ENCODE peak calls at places on chromosomes 11 and 22, in four cellular contexts. O is A549, G is K562, S is SK-N-SH. E is an unnamed sample.

GRCh38 chr11:80103149-80103859 is 662.5 kb upstream of the TENM4 start:
- DNase-seq in O (peak; percentile 30), G (no peak), S (no peak), E (peak; percentile 97)

GRCh38 chr11:128324051-128324481 is 263.3 kb downstream of the ETS1 start:
- DNase-seq in O (no peak), G (no peak), S (no peak), E (no peak)

GRCh38 chr22:42074153-42074750 is at the start of gene PHETA2:
- DNase-seq in G (no peak), O (no peak), S (peak; percentile 65), E (peak; percentile 25)

GRCh38 chr22:43081968-43082367 is 7.2 kb downstream of the TTLL1 start:
- DNase-seq in G (no peak), O (no peak), S (no peak), E (peak; percentile 19)

GRCh38 chr11:3183523-3183922 is 18.4 kb upstream of the OSBPL5 start:
- DNase-seq in S (no peak), O (no peak), G (no peak), E (no peak)

GRCh38 chr11:43908191-43908590 is 27.6 kb downstream of the ALKBH3 start:
- DNase-seq in S (no peak), O (no peak), G (no peak), E (no peak)

GRCh38 chr11:14393129-14393528 is 34.1 kb upstream of the RRAS2 start:
- DNase-seq in G (no peak), S (no peak), O (no peak), E (no peak)

GRCh38 chr22:43188829-43189545 is 2.1 kb upstream of the TTLL12 start:
- DNase-seq in G (peak; percentile 8), O (no peak), S (no peak), E (no peak)

GRCh38 chr22:27913162-27913741 is 5.8 kb downstream of the PITPNB start:
- DNase-seq in G (peak; percentile 80), O (no peak), S (peak; percentile 66), E (peak; percentile 29)

GRCh38 chr11:128937480-128937879 is 5.2 kb downstream of the TP53AIP1 start:
- DNase-seq in G (no peak), S (no peak), O (no peak), E (no peak)

GRCh38 chr11:130407978-130408377 is 20.4 kb downstream of the ADAMTS8 start:
- DNase-seq in O (peak; percentile 14), S (no peak), G (no peak), E (peak; percentile 91)

GRCh38 chr11:4008116-4008515 is 86.5 kb upstream of the RRM1 start:
- DNase-seq in G (no peak), S (no peak), O (no peak), E (no peak)

GRCh38 chr11:73227571-73228211 is 9.6 kb downstream of the P2RY2 start:
- DNase-seq in G (no peak), S (peak; percentile 22), O (no peak), E (no peak)

GRCh38 chr22:20972014-20972797 is 5.2 kb downstream of the AIFM3 start:
- DNase-seq in O (no peak), G (peak; percentile 56), S (no peak), E (no peak)

GRCh38 chr11:12989428-12990242 is 19.5 kb upstream of the RASSF10 start:
- DNase-seq in S (no peak), G (peak; percentile 97), O (no peak), E (no peak)

GRCh38 chr11:88295028-88295427 is 42.5 kb downstream of the CTSC start:
- DNase-seq in O (no peak), S (no peak), G (no peak), E (no peak)

GRCh38 chr22:44918166-44918924 is 91.5 kb downstream of the PHF21B start:
- DNase-seq in G (no peak), S (no peak), O (no peak), E (no peak)

GRCh38 chr22:46025225-46025972 is 48.4 kb upstream of the WNT7B start:
- DNase-seq in O (no peak), G (no peak), S (no peak), E (no peak)

GRCh38 chr22:40194656-40195055 is 16.9 kb downstream of the TNRC6B start:
- DNase-seq in O (no peak), S (no peak), G (no peak), E (no peak)

GRCh38 chr11:8967159-8967558 is 2.9 kb upstream of the TMEM9B start:
- DNase-seq in O (no peak), G (no peak), S (no peak), E (no peak)

GRCh38 chr11:107908211-107908610 is 20.0 kb upstream of the RAB39A start:
- DNase-seq in G (no peak), O (no peak), S (no peak), E (no peak)

GRCh38 chr11:123194308-123195181 is 503 bp downstream of the CLMP start:
- DNase-seq in S (peak; percentile 86), G (no peak), O (no peak), E (peak; percentile 48)

GRCh38 chr11:68373189-68373809 is 60.9 kb downstream of the LRP5 start:
- DNase-seq in G (no peak), S (peak; percentile 94), O (no peak), E (peak; percentile 61)

GRCh38 chr11:64251986-64252837 is 882 bp downstream of the PLCB3 start:
- DNase-seq in S (peak; percentile 75), O (no peak), G (peak; percentile 80), E (no peak)

GRCh38 chr22:18970180-18970947 is 34.3 kb upstream of the PRODH start:
- DNase-seq in G (peak; percentile 38), O (peak; percentile 34), S (peak; percentile 85), E (no peak)

GRCh38 chr11:7639643-7640025 is 33.7 kb downstream of the CYB5R2 start:
- DNase-seq in O (no peak), S (no peak), G (no peak), E (no peak)

GRCh38 chr22:39183991-39184585 is 31.6 kb upstream of the CBX7 start:
- DNase-seq in O (peak; percentile 29), G (peak; percentile 43), S (no peak), E (peak; percentile 63)

GRCh38 chr22:33803371-33803770 is 116.9 kb downstream of the LARGE1 start:
- DNase-seq in O (peak; percentile 7), S (no peak), G (no peak), E (peak; percentile 98)

GRCh38 chr11:107682182-107682971 is 29.5 kb downstream of the SLN start:
- DNase-seq in G (no peak), O (no peak), S (no peak), E (no peak)

GRCh38 chr22:39266398-39267030 is 21.7 kb upstream of the PDGFB start:
- DNase-seq in O (no peak), S (no peak), G (peak; percentile 39), E (peak; percentile 64)

GRCh38 chr11:8021920-8022319 is 34.8 kb downstream of the EIF3F start:
- DNase-seq in G (no peak), S (no peak), O (no peak), E (no peak)

GRCh38 chr11:119599864-119600593 is 129.0 kb downstream of the NECTIN1 start:
- DNase-seq in S (no peak), O (no peak), G (no peak), E (peak; percentile 15)
- TF ChIP-seq RFX5 in S (no peak), O (no peak), G (no peak), E (no peak)

DNA sequence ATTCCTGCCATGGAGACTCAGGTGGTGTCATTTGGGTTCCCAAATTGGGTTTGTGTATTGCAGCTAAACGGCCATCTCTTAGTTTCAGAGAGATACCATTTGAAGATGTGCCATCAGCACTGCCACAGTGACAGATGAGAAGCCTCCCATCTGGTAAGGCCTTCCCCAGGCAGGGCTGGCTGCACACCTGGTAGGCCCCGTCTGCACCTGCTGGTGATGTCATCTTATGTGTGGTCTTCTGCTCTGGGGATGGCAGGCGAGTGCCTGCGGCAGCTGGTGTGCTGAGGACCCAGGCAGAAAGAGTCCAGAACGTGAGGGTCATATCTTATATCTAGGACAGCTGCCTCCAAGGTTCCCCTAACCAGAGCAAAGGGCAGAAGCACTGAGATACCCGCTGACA is 100.6 kb downstream of the CSNK2A3 start:
- DNase-seq in S (no peak), O (no peak), G (no peak), E (no peak)
- TF ChIP-seq RFX5 in S (no peak), O (no peak), G (no peak), E (no peak)

GRCh38 chr11:41245704-41246398 is 213.6 kb downstream of the LRRC4C start:
- DNase-seq in G (no peak), S (peak; percentile 2), O (no peak), E (no peak)
- TF ChIP-seq RFX5 in G (no peak), S (no peak), O (no peak), E (no peak)

GRCh38 chr11:19683141-19683805 is 29.4 kb upstream of the NAV2 start:
- DNase-seq in O (no peak), S (no peak), G (no peak), E (no peak)
- TF ChIP-seq RFX5 in O (no peak), S (no peak), G (no peak), E (no peak)

E was measured in IMR-90.